ENCODE peak calls at places on chromosomes 13 and 19, in nine cellular contexts. T is left ventricle myocardium inferior; U is PC-3; H is thyroid gland; G is foreskin keratinocyte; Z is psoas muscle; Q is CD4-positive, CD25-positive, alpha-beta regulatory T cell; O is IMR-90; B is neuronal stem cell. M is an unnamed sample.

GRCh38 chr13:98445340-98446233 is 131.3 kb downstream of the STK24 start:
- DNase-seq in T (peak; percentile 72), U (peak; percentile 72), H (peak; percentile 68), G (no peak), Z (peak; percentile 83), Q (peak; percentile 66), O (peak; percentile 41), B (peak; percentile 54), M (peak; percentile 60)

GRCh38 chr13:35953537-35954206 is 177.5 kb downstream of the DCLK1 start:
- DNase-seq in T (peak; percentile 73), U (peak; percentile 76), H (peak; percentile 40), G (no peak), Z (peak; percentile 88), Q (no peak), O (peak; percentile 94), B (peak; percentile 69), M (peak; percentile 60)

GRCh38 chr19:6730153-6730804 is 7.1 kb downstream of the GPR108 start:
- DNase-seq in T (no peak), U (no peak), H (peak; percentile 34), G (no peak), Z (peak; percentile 70), Q (peak; percentile 29), O (no peak), B (no peak), M (no peak)

GRCh38 chr19:45082170-45082569 is 3.1 kb downstream of the GEMIN7 start:
- DNase-seq in T (no peak), U (no peak), H (no peak), G (no peak), Z (no peak), Q (no peak), O (no peak), B (no peak), M (no peak)

GRCh38 chr19:4083677-4084546 is 17.2 kb upstream of the ZBTB7A start:
- DNase-seq in T (no peak), U (peak; percentile 61), H (no peak), G (no peak), Z (peak; percentile 56), Q (no peak), O (no peak), B (no peak), M (no peak)

GRCh38 chr13:44576396-44577235 is 486 bp upstream of the TSC22D1 start:
- DNase-seq in T (peak; percentile 25), U (no peak), H (peak; percentile 21), G (no peak), Z (no peak), Q (peak; percentile 19), O (no peak), B (peak; percentile 38), M (no peak)

GRCh38 chr13:109939838-109940237 is 153.5 kb upstream of the IRS2 start:
- DNase-seq in T (no peak), U (no peak), H (no peak), G (no peak), Z (no peak), Q (no peak), O (no peak), B (no peak), M (no peak)

GRCh38 chr13:51519839-51520238 is 64.4 kb upstream of the WDFY2 start:
- DNase-seq in T (no peak), U (peak; percentile 79), H (no peak), G (no peak), Z (no peak), Q (no peak), O (peak; percentile 61), B (no peak), M (no peak)

GRCh38 chr13:75643693-75644092 is 7.6 kb downstream of the LMO7 start:
- DNase-seq in T (no peak), U (no peak), H (no peak), G (no peak), Z (no peak), Q (no peak), O (no peak), B (no peak), M (no peak)

GRCh38 chr13:75641026-75641425 is 4.9 kb downstream of the LMO7 start:
- DNase-seq in T (no peak), U (no peak), H (peak; percentile 56), G (no peak), Z (no peak), Q (no peak), O (no peak), B (no peak), M (no peak)

GRCh38 chr13:75639426-75639825 is 3.3 kb downstream of the LMO7 start:
- DNase-seq in T (no peak), U (no peak), H (no peak), G (no peak), Z (no peak), Q (no peak), O (no peak), B (no peak), M (no peak)

GRCh38 chr13:75645141-75645540 is 9.0 kb downstream of the LMO7 start:
- DNase-seq in T (no peak), U (no peak), H (no peak), G (no peak), Z (no peak), Q (no peak), O (peak; percentile 42), B (no peak), M (no peak)

GRCh38 chr13:75643182-75643581 is 7.1 kb downstream of the LMO7 start:
- DNase-seq in T (no peak), U (no peak), H (no peak), G (no peak), Z (no peak), Q (no peak), O (no peak), B (no peak), M (no peak)
- H3K4me1 ChIP-seq in T (no peaks in the 10 kb centered on the region), U (no peaks in the 10 kb centered on the region), H (peaks cover 83% of the 10 kb centered on the region), G (peaks cover 12% of the 10 kb centered on the region), Z (no peaks in the 10 kb centered on the region), Q (no peaks in the 10 kb centered on the region), O (peaks cover 23% of the 10 kb centered on the region), B (no peaks in the 10 kb centered on the region), M (no peaks in the 10 kb centered on the region)

GRCh38 chr19:46350029-46350757 is 3.3 kb downstream of the PPP5C start:
- DNase-seq in T (no peak), U (no peak), H (peak; percentile 55), G (no peak), Z (no peak), Q (no peak), O (no peak), B (no peak), M (no peak)

GRCh38 chr19:46347985-46348384 is 1.1 kb downstream of the PPP5C start:
- DNase-seq in T (no peak), U (no peak), H (no peak), G (no peak), Z (no peak), Q (no peak), O (no peak), B (no peak), M (no peak)

GRCh38 chr19:46349311-46349993 is 2.6 kb downstream of the PPP5C start:
- DNase-seq in T (no peak), U (no peak), H (peak; percentile 80), G (no peak), Z (no peak), Q (no peak), O (no peak), B (no peak), M (no peak)

GRCh38 chr19:46351241-46352041 is 4.6 kb downstream of the PPP5C start:
- DNase-seq in T (no peak), U (peak; percentile 21), H (peak; percentile 96), G (peak; percentile 42), Z (peak; percentile 80), Q (no peak), O (peak; percentile 43), B (no peak), M (no peak)

DNA sequence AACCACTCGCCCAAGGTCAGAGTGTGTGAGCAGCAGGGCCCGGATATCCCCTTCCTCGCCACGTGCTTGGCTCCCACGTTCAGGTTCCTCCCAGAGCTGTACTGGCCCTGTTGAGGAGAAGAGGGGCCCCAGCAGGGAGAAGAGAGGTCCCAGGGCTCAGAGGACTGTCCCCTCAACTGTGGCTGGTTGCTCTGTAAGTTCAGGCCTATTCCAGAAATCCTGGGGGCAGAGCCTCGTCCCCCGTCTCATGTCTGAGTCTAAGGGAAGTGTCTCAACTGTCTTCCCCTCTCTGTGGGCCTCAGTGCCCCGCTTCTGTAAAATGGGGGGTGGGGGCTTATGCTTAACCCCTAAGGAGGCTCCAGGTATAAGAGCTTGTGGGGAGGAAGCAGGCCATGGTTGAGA is 3.9 kb downstream of the PPP5C start:
- DNase-seq in T (no peak), U (no peak), H (no peak), G (no peak), Z (no peak), Q (no peak), O (no peak), B (no peak), M (no peak)
- H3K4me1 ChIP-seq in T (peaks cover 97% of the 10 kb centered on the region), U (peaks cover 12% of the 10 kb centered on the region), H (peaks cover 68% of the 10 kb centered on the region), G (peaks cover 20% of the 10 kb centered on the region), Z (peaks cover 43% of the 10 kb centered on the region), Q (peaks cover 50% of the 10 kb centered on the region), O (peaks cover 18% of the 10 kb centered on the region), B (no peaks in the 10 kb centered on the region), M (peaks cover 59% of the 10 kb centered on the region)

GRCh38 chr19:55486971-55487883 is 1.0 kb upstream of the SSC5D start:
- DNase-seq in T (peak; percentile 66), U (peak; percentile 81), H (peak; percentile 65), G (peak; percentile 68), Z (peak; percentile 85), Q (no peak), O (peak; percentile 97), B (no peak), M (no peak)
- H3K4me1 ChIP-seq in T (peaks cover 62% of the 10 kb centered on the region), U (peaks cover 33% of the 10 kb centered on the region), H (peaks cover 41% of the 10 kb centered on the region), G (peaks cover 7% of the 10 kb centered on the region), Z (peaks cover 9% of the 10 kb centered on the region), Q (peaks cover 21% of the 10 kb centered on the region), O (peaks cover 30% of the 10 kb centered on the region), B (peaks cover 50% of the 10 kb centered on the region), M (peaks cover 42% of the 10 kb centered on the region)

GRCh38 chr19:33802001-33802400 is 5.3 kb downstream of the KCTD15 start:
- DNase-seq in T (no peak), U (no peak), H (no peak), G (no peak), Z (no peak), Q (no peak), O (no peak), B (no peak), M (no peak)

GRCh38 chr19:33801411-33801810 is 4.7 kb downstream of the KCTD15 start:
- DNase-seq in T (no peak), U (no peak), H (no peak), G (no peak), Z (peak; percentile 39), Q (no peak), O (no peak), B (no peak), M (no peak)

GRCh38 chr19:33798701-33799111 is 2.0 kb downstream of the KCTD15 start:
- DNase-seq in T (no peak), U (no peak), H (peak; percentile 61), G (no peak), Z (no peak), Q (no peak), O (peak; percentile 27), B (peak; percentile 33), M (no peak)

GRCh38 chr19:33799507-33799906 is 2.8 kb downstream of the KCTD15 start:
- DNase-seq in T (no peak), U (no peak), H (no peak), G (no peak), Z (no peak), Q (no peak), O (no peak), B (no peak), M (no peak)

DNA sequence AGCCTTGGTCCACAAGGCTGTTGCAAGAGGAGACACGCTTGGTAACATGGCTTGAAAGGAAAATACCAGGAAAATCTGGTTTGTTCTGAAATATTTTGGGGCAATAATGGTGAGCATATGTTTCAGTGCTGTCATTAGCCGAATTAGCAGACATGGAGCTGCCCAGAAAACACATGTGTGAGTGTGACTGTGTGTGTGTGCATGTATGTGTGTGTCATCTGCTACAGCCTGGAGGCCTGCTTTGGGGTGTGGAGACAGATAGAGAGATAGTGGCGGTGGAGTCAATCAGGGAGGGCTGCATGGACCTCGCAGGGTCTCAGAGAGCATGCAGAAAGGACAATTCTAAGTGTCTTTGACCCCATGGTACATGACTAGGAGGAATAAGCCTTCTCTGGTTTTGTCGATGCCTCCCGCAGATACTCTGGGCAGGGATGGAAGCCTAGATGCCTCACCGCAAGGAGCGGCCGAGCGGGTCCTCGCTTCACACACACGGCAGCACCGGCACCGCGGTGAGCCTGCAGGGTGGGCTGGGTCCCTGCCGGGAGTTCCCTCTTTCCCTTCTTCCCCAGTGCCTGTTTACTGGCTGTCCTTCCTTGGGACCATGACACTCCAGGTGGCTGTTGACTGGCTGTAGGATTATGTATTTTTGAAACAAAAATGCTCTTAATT is 3.5 kb downstream of the KCTD15 start:
- DNase-seq in T (no peak), U (no peak), H (no peak), G (no peak), Z (peak; percentile 24), Q (no peak), O (no peak), B (no peak), M (no peak)
- H3K4me1 ChIP-seq in T (peaks cover 72% of the 10 kb centered on the region), U (peaks cover 3% of the 10 kb centered on the region), H (peaks cover 27% of the 10 kb centered on the region), G (no peaks in the 10 kb centered on the region), Z (peaks cover 10% of the 10 kb centered on the region), Q (peaks cover 11% of the 10 kb centered on the region), O (no peaks in the 10 kb centered on the region), B (peaks cover 8% of the 10 kb centered on the region), M (peaks cover 39% of the 10 kb centered on the region)